ENCODE peak calls at places on chromosomes 13 and 19, in seven cellular contexts. K is IMR-90; G is tibial artery; H is heart right ventricle; Z is naive thymus-derived CD4-positive, alpha-beta T cell; W is tibial nerve; X is spleen. Q is an unnamed sample.

GRCh38 chr13:42894765-42895181 is 97.3 kb downstream of the EPSTI1 start:
- DNase-seq in W (no peak), Z (no peak), K (peak; percentile 36), X (no peak), H (no peak), G (no peak), Q (peak; percentile 38)

GRCh38 chr13:98295371-98295770 is 118.3 kb upstream of the RNF113B start:
- DNase-seq in X (no peak), Z (no peak), K (peak; percentile 66), H (no peak), W (no peak), G (no peak), Q (no peak)

GRCh38 chr13:96159731-96160130 is 69.8 kb downstream of the HS6ST3 start:
- DNase-seq in H (no peak), X (no peak), W (no peak), G (no peak), Z (no peak), K (no peak), Q (no peak)

GRCh38 chr13:34076943-34077703 is 259.2 kb downstream of the RFC3 start:
- DNase-seq in G (no peak), W (no peak), K (peak; percentile 1), Z (no peak), H (no peak), X (no peak), Q (no peak)

GRCh38 chr13:50474094-50474654 is 369.3 kb downstream of the DLEU7 start:
- DNase-seq in G (no peak), K (no peak), H (no peak), X (no peak), W (no peak), Z (no peak), Q (no peak)

GRCh38 chr13:65724261-65724660 is 1505.9 kb downstream of the PCDH9 start:
- DNase-seq in Z (no peak), W (no peak), K (peak; percentile 49), G (no peak), X (no peak), H (no peak), Q (no peak)

GRCh38 chr19:46798713-46799112 is 10.3 kb upstream of the SLC1A5 start:
- DNase-seq in K (no peak), Z (no peak), G (no peak), H (no peak), W (no peak), X (no peak), Q (no peak)

GRCh38 chr19:39401549-39402416 is 4.9 kb upstream of the ZFP36 start:
- DNase-seq in W (peak; percentile 69), G (peak; percentile 64), Z (peak; percentile 81), K (peak; percentile 89), X (peak; percentile 90), H (peak; percentile 31), Q (peak; percentile 29)

GRCh38 chr19:35545001-35545854 is at the start of gene TMEM147:
- DNase-seq in X (peak; percentile 97), K (peak; percentile 85), W (peak; percentile 87), G (peak; percentile 92), H (peak; percentile 95), Z (peak; percentile 60), Q (peak; percentile 90)

GRCh38 chr19:11096210-11096841 is 7.1 kb downstream of the LDLR start:
- DNase-seq in H (peak; percentile 60), Z (no peak), K (peak; percentile 47), W (no peak), X (no peak), G (peak; percentile 33), Q (no peak)

DNA sequence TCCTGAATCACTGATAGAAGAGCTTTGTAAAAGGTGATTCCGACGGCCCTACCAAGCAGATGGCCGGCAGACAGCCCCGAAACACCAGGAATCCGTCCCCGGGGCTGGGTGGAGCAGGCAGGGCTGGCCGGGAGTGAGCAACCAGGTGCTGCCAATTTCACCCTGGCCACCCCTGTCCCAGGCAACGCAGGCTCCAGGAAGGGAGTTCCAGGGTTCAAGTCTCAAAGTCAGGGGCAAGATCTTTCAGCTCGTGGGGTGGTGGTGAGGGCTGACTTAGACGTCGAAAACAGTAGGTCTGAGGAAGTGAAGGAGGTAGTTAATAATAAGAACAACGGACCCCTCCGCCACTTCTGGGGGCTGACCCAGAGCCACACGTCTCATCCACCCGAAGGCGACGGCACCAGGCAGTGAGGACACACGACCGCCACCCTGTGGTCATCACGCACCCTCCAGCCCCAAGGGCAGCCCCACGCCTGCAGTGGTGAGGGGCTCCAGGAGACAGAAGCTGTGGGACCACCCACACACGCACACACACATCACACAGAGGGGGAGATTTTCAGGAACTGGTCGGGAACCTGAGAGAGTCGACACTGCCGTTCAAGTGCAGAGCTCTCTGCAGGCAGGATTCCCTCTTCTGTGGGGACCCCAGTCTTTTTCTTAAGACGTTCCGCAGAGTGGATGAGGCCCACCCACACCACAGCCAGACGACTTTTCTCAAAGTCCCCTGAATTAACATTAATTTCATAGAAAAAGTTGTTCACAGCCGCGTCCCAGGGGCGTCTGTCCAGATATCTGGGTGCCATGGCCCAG is 67.2 kb downstream of the SPACA7 start:
- DNase-seq in Z (no peak), H (no peak), G (no peak), X (peak; percentile 57), W (no peak), K (no peak), Q (no peak)
- H3K4me1 ChIP-seq in Z (no peaks in the 10 kb centered on the region), H (peaks cover 10% of the 10 kb centered on the region), G (no peaks in the 10 kb centered on the region), X (no peaks in the 10 kb centered on the region), W (no peaks in the 10 kb centered on the region), K (no peaks in the 10 kb centered on the region), Q (no peaks in the 10 kb centered on the region)

GRCh38 chr19:9620842-9621155 is 233 bp downstream of the ZNF561 start:
- DNase-seq in K (no peak), Z (no peak), H (no peak), X (no peak), W (no peak), G (no peak), Q (no peak)

GRCh38 chr19:9621156-9622037 is at the start of gene ZNF561:
- DNase-seq in W (peak; percentile 76), K (peak; percentile 89), Z (peak; percentile 87), H (peak; percentile 87), G (peak; percentile 79), X (peak; percentile 95), Q (peak; percentile 62)

DNA sequence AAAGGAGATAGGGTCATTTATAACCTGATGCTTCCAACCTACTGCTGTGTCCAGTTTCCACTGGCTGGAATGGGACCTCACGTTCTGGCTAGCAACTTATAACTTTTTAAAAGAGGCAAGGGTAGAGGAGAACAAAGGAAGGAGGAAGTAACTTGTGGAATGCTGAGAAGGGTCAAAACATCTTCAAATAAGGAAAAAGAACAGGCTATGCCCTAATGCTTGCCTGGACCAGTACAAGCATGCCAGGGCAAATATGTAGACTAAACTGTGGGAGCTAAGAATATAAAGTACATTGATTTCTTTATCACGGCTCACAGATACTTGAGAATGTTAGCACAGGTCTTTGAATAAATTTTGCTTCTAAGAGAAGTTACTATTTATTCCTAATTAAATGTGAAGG is 1.5 kb upstream of the ZNF561 start:
- DNase-seq in X (no peak), Z (no peak), W (no peak), K (no peak), G (no peak), H (no peak), Q (no peak)
- H3K4me1 ChIP-seq in X (peaks cover 11% of the 10 kb centered on the region), Z (peaks cover 13% of the 10 kb centered on the region), W (peaks cover 2% of the 10 kb centered on the region), K (peaks cover 4% of the 10 kb centered on the region), G (no peaks in the 10 kb centered on the region), H (peaks cover 25% of the 10 kb centered on the region), Q (peaks cover 9% of the 10 kb centered on the region)

GRCh38 chr19:4693078-4693350 is 22.9 kb upstream of the MYDGF start:
- DNase-seq in X (no peak), G (no peak), K (no peak), Z (no peak), H (no peak), W (no peak), Q (no peak)
- H3K4me1 ChIP-seq in X (no peaks in the 10 kb centered on the region), G (no peaks in the 10 kb centered on the region), K (peaks cover 14% of the 10 kb centered on the region), Z (no peaks in the 10 kb centered on the region), H (peaks cover 32% of the 10 kb centered on the region), W (no peaks in the 10 kb centered on the region), Q (no peaks in the 10 kb centered on the region)

GRCh38 chr19:4904481-4904880 is 1.8 kb upstream of the ARRDC5 start:
- DNase-seq in W (no peak), Z (no peak), G (no peak), X (no peak), K (no peak), H (no peak), Q (no peak)

GRCh38 chr19:4909172-4909896 is at the start of gene UHRF1:
- DNase-seq in H (no peak), G (no peak), K (no peak), W (no peak), Z (no peak), X (no peak), Q (no peak)

GRCh38 chr19:4908781-4909171 is 525 bp upstream of the UHRF1 start:
- DNase-seq in W (no peak), X (no peak), G (no peak), Z (no peak), K (no peak), H (no peak), Q (no peak)

GRCh38 chr19:4908311-4908710 is 990 bp upstream of the UHRF1 start:
- DNase-seq in W (no peak), G (no peak), K (no peak), X (no peak), H (no peak), Z (no peak), Q (no peak)

GRCh38 chr19:4906963-4907362 is 2.3 kb upstream of the UHRF1 start:
- DNase-seq in Z (no peak), W (no peak), X (no peak), G (no peak), K (no peak), H (no peak), Q (no peak)
- H3K4me1 ChIP-seq in Z (peaks cover 30% of the 10 kb centered on the region), W (no peaks in the 10 kb centered on the region), X (peaks cover 19% of the 10 kb centered on the region), G (no peaks in the 10 kb centered on the region), K (peaks cover 12% of the 10 kb centered on the region), H (peaks cover 24% of the 10 kb centered on the region), Q (peaks cover 11% of the 10 kb centered on the region)

GRCh38 chr13:110403315-110403714 is 96.2 kb downstream of the COL4A2 start:
- DNase-seq in G (no peak), W (no peak), H (no peak), X (no peak), Z (no peak), K (peak; percentile 84), Q (no peak)
- H3K4me1 ChIP-seq in G (no peaks in the 10 kb centered on the region), W (no peaks in the 10 kb centered on the region), H (peaks cover 94% of the 10 kb centered on the region), X (peaks cover 10% of the 10 kb centered on the region), Z (no peaks in the 10 kb centered on the region), K (peaks cover 49% of the 10 kb centered on the region), Q (peaks cover 18% of the 10 kb centered on the region)

GRCh38 chr19:2640563-2641331 is 61.7 kb downstream of the GNG7 start:
- DNase-seq in X (no peak), H (no peak), W (no peak), G (no peak), Z (no peak), K (no peak), Q (no peak)
- H3K4me1 ChIP-seq in X (peaks cover 6% of the 10 kb centered on the region), H (peaks cover 5% of the 10 kb centered on the region), W (no peaks in the 10 kb centered on the region), G (no peaks in the 10 kb centered on the region), Z (peaks cover 10% of the 10 kb centered on the region), K (peaks cover 5% of the 10 kb centered on the region), Q (no peaks in the 10 kb centered on the region)